ENCODE peak calls at places on chromosomes 4 and X, in six cellular contexts. Q is amniotic stem cell; V is memory B cell; N is type B pancreatic cell; Y is A172; S is NK-92 treated with Interleukin-12 subunit alpha and Interleukin-12 subunit beta, amount 100 ng/mL, for 24 hours. K is an unnamed sample.

GRCh38 chrX:3939967-3940610 is 226.6 kb upstream of the PRKX start:
- DNase-seq in N (no peak), S (no peak), Q (peak; percentile 9), V (no peak), Y (peak; percentile 6), K (peak; percentile 29)

GRCh38 chr4:111802191-111802590 is 343.1 kb upstream of the FAM241A start:
- DNase-seq in Y (no peak), Q (no peak), V (no peak), S (no peak), N (no peak), K (no peak)

GRCh38 chr4:10069065-10069626 is 47.5 kb downstream of the WDR1 start:
- DNase-seq in S (no peak), Y (no peak), N (no peak), V (no peak), Q (no peak), K (no peak)

GRCh38 chrX:2325076-2325784 is 175.5 kb downstream of the DHRSX start:
- DNase-seq in Y (no peak), V (peak; percentile 46), N (no peak), S (no peak), Q (no peak), K (no peak)

GRCh38 chr4:98473046-98473445 is 185.4 kb downstream of the TSPAN5 start:
- DNase-seq in S (no peak), Q (no peak), V (no peak), N (no peak), Y (no peak), K (no peak)

GRCh38 chr4:7193040-7193958 is 961 bp downstream of the SORCS2 start:
- DNase-seq in S (no peak), V (no peak), Y (no peak), Q (no peak), N (no peak), K (no peak)

GRCh38 chr4:174907508-174907907 is 10.7 kb upstream of the ADAM29 start:
- DNase-seq in V (no peak), S (no peak), N (no peak), Y (no peak), Q (no peak), K (no peak)

GRCh38 chr4:31307026-31307425 is 586.9 kb downstream of the PCDH7 start:
- DNase-seq in S (no peak), N (no peak), Q (no peak), Y (no peak), V (no peak), K (no peak)

GRCh38 chr4:338759-339097 is 1.1 kb downstream of the ZNF141 start:
- DNase-seq in Y (no peak), Q (no peak), N (no peak), S (no peak), V (no peak), K (no peak)

GRCh38 chr4:148315049-148315448 is 127.2 kb downstream of the NR3C2 start:
- DNase-seq in V (no peak), Y (peak; percentile 90), Q (no peak), N (no peak), S (no peak), K (no peak)

GRCh38 chrX:103464774-103465117 is 54.5 kb downstream of the RAB40A start:
- DNase-seq in V (peak; percentile 49), N (no peak), Y (peak; percentile 29), S (peak; percentile 10), Q (peak; percentile 27), K (peak; percentile 30)

GRCh38 chrX:80335062-80335830 is 85.0 kb upstream of the TENT5D start:
- DNase-seq in Y (no peak), V (no peak), Q (no peak), N (no peak), S (no peak), K (peak; percentile 27)

GRCh38 chr4:138576684-138577083 is 334.5 kb upstream of the SLC7A11 start:
- DNase-seq in Q (no peak), S (no peak), N (no peak), Y (peak; percentile 26), V (no peak), K (no peak)

GRCh38 chrX:37578045-37578444 is 6.6 kb downstream of the LANCL3 start:
- DNase-seq in S (no peak), Q (no peak), Y (peak; percentile 8), N (no peak), V (no peak), K (no peak)

GRCh38 chr4:112075129-112075753 is 70.0 kb upstream of the FAM241A start:
- DNase-seq in Q (peak; percentile 17), V (no peak), N (no peak), Y (peak; percentile 63), S (no peak), K (peak; percentile 17)

GRCh38 chr4:75844151-75844662 is 58.0 kb downstream of the PPEF2 start:
- DNase-seq in V (no peak), S (no peak), N (no peak), Y (peak; percentile 52), Q (peak; percentile 40), K (no peak)

GRCh38 chrX:107450823-107451509 is 1.5 kb downstream of the FRMPD3 start:
- DNase-seq in Y (no peak), N (no peak), S (peak; percentile 7), Q (no peak), V (no peak), K (no peak)

GRCh38 chr4:128322986-128323385 is 35.4 kb upstream of the PGRMC2 start:
- DNase-seq in N (no peak), S (no peak), Q (no peak), V (no peak), Y (peak; percentile 92), K (no peak)

GRCh38 chr4:176363072-176363471 is 43.3 kb downstream of the SPCS3 start:
- DNase-seq in Y (no peak), V (no peak), Q (no peak), N (no peak), S (no peak), K (no peak)

GRCh38 chrX:24117288-24117687 is 32.2 kb upstream of the ZFX start:
- DNase-seq in N (no peak), V (no peak), S (no peak), Y (peak; percentile 54), Q (peak; percentile 29), K (no peak)

GRCh38 chr4:24800273-24800880 is 5.0 kb downstream of the SOD3 start:
- DNase-seq in Q (no peak), S (no peak), N (no peak), V (no peak), Y (no peak), K (no peak)

K was measured in NCI-H748 treated with DMSO at 0.1 percent for 48 hours.